ENCODE peak calls at places on chromosome 1, in eight cellular contexts. V, U, W, R, I, M, Y and A are unnamed samples.

GRCh38 chr1:212512731-212513559 is 80.2 kb downstream of the NENF start:
- DNase-seq in U (no peak), R (no peak), M (no peak), W (no peak), V (no peak), Y (peak; percentile 35), I (no peak), A (no peak)

GRCh38 chr1:114669562-114670082 is at the start of gene DENND2C:
- DNase-seq in V (no peak), U (no peak), M (no peak), R (no peak), W (no peak), Y (no peak), I (no peak), A (no peak)

GRCh38 chr1:218164111-218164929 is 120.8 kb upstream of the RRP15 start:
- DNase-seq in W (peak; percentile 61), Y (peak; percentile 77), I (no peak), R (peak; percentile 56), V (no peak), U (peak; percentile 80), M (no peak), A (no peak)

GRCh38 chr1:11989669-11990068 is 9.4 kb downstream of the MFN2 start:
- DNase-seq in U (no peak), I (no peak), Y (no peak), W (no peak), V (no peak), M (no peak), R (no peak), A (no peak)

GRCh38 chr1:46456411-46456963 is 33.1 kb upstream of the DMBX1 start:
- DNase-seq in Y (no peak), U (no peak), V (no peak), M (no peak), W (no peak), R (no peak), I (no peak), A (no peak)

GRCh38 chr1:31579374-31579773 is 3.1 kb downstream of the TINAGL1 start:
- DNase-seq in U (no peak), V (no peak), W (no peak), R (no peak), I (no peak), Y (peak; percentile 29), M (no peak), A (no peak)

GRCh38 chr1:209747580-209748262 is 8.1 kb upstream of the TRAF3IP3 start:
- DNase-seq in Y (peak; percentile 87), U (no peak), R (peak; percentile 99), W (no peak), M (peak; percentile 85), V (peak; percentile 92), I (peak; percentile 96), A (peak; percentile 42)

GRCh38 chr1:68294354-68295066 is 62.2 kb upstream of the WLS start:
- DNase-seq in W (no peak), I (no peak), U (no peak), M (no peak), R (no peak), Y (no peak), V (no peak), A (no peak)

GRCh38 chr1:21939650-21940374 is 2.7 kb upstream of the HSPG2 start:
- DNase-seq in V (peak; percentile 96), W (no peak), I (peak; percentile 49), Y (no peak), R (peak; percentile 71), U (peak; percentile 49), M (no peak), A (no peak)

GRCh38 chr1:100567062-100567461 is 29.1 kb downstream of the GPR88 start:
- DNase-seq in M (no peak), V (no peak), R (no peak), W (no peak), U (no peak), I (no peak), Y (no peak), A (no peak)

GRCh38 chr1:46183926-46184557 is 7.8 kb upstream of the P3R3URF start:
- DNase-seq in V (no peak), M (no peak), U (no peak), Y (no peak), W (no peak), R (no peak), I (no peak), A (no peak)

GRCh38 chr1:97906567-97907228 is 14.1 kb downstream of the DPYD start:
- DNase-seq in V (peak; percentile 67), U (no peak), I (no peak), R (peak; percentile 60), W (no peak), M (no peak), Y (no peak), A (no peak)

GRCh38 chr1:156742017-156742416 is 1.1 kb upstream of the MRPL24 start:
- DNase-seq in Y (no peak), U (no peak), W (no peak), M (no peak), V (no peak), R (no peak), I (no peak), A (no peak)

GRCh38 chr1:155893389-155894142 is 17.6 kb downstream of the RIT1 start:
- DNase-seq in U (no peak), I (no peak), Y (no peak), W (no peak), R (peak; percentile 43), M (no peak), V (no peak), A (no peak)

GRCh38 chr1:19009882-19010321 is 53.4 kb upstream of the IFFO2 start:
- DNase-seq in V (no peak), U (no peak), I (no peak), W (no peak), Y (peak; percentile 41), M (no peak), R (peak; percentile 61), A (no peak)

GRCh38 chr1:199463521-199464127 is 563.9 kb upstream of the NR5A2 start:
- DNase-seq in W (no peak), Y (peak; percentile 5), I (peak; percentile 50), R (peak; percentile 77), U (peak; percentile 31), M (peak; percentile 34), V (no peak), A (no peak)

GRCh38 chr1:37169743-37170275 is 135.5 kb upstream of the GRIK3 start:
- DNase-seq in M (no peak), Y (no peak), R (no peak), W (no peak), U (no peak), I (no peak), V (no peak), A (no peak)

GRCh38 chr1:168907053-168907452 is 178.0 kb upstream of the DPT start:
- DNase-seq in V (no peak), M (no peak), U (no peak), W (peak; percentile 53), Y (no peak), R (peak; percentile 61), I (no peak), A (peak; percentile 35)

GRCh38 chr1:2641381-2642130 is 8.7 kb upstream of the MMEL1 start:
- DNase-seq in M (no peak), Y (no peak), I (no peak), U (no peak), W (no peak), V (peak; percentile 60), R (no peak), A (no peak)